ENCODE peak calls at places on chromosomes 6 and 20, in six cellular contexts. Y, M, D, J, S and I are unnamed samples. For H3K9me3 and H3K36me3, the result is how much of the 10 kb centered on the place peaks cover.

GRCh38 chr6:157106487-157106886 is 216.8 kb downstream of the TMEM242 start:
- DNase-seq in J (peak), Y (no peak), M (no peak), D (peak), S (no peak), I (no peak)

GRCh38 chr20:34943808-34944568 is 11.6 kb downstream of the GSS start:
- DNase-seq in D (peak), Y (no peak), S (no peak), J (no peak), M (no peak), I (no peak)

GRCh38 chr6:158226655-158227512 is 58.7 kb downstream of the GTF2H5 start:
- DNase-seq in M (peak), Y (no peak), S (peak), J (no peak), D (no peak), I (peak)

GRCh38 chr6:87210979-87211378 is 55.6 kb downstream of the ZNF292 start:
- DNase-seq in J (no peak), S (no peak), D (no peak), Y (no peak), M (no peak), I (no peak)

GRCh38 chr6:36533321-36533720 is 14.0 kb downstream of the STK38 start:
- DNase-seq in D (no peak), J (no peak), M (no peak), Y (no peak), S (no peak), I (no peak)

GRCh38 chr6:157265630-157266029 is 57.7 kb downstream of the TMEM242 start:
- DNase-seq in D (no peak), J (no peak), S (no peak), M (no peak), Y (no peak), I (no peak)

GRCh38 chr6:87714093-87714809 is 12.2 kb upstream of the AKIRIN2 start:
- DNase-seq in M (no peak), Y (no peak), S (no peak), D (peak), J (no peak), I (no peak)

GRCh38 chr6:193773-194310 is 98.4 kb upstream of the DUSP22 start:
- DNase-seq in J (no peak), S (no peak), D (no peak), Y (no peak), M (no peak), I (no peak)

GRCh38 chr6:136593748-136594490 is 43.7 kb upstream of the MAP7 start:
- DNase-seq in J (peak), D (peak), S (no peak), M (peak), Y (no peak), I (no peak)

GRCh38 chr6:159577564-159577963 is 115.5 kb downstream of the SOD2 start:
- DNase-seq in S (no peak), D (peak), M (no peak), Y (no peak), J (peak), I (no peak)

GRCh38 chr6:37987008-37987407 is 167.5 kb downstream of the ZFAND3 start:
- DNase-seq in J (no peak), S (no peak), M (no peak), D (peak), Y (no peak), I (no peak)

GRCh38 chr6:37988131-37988530 is 168.6 kb downstream of the ZFAND3 start:
- DNase-seq in S (no peak), Y (no peak), M (peak), D (no peak), J (no peak), I (no peak)

GRCh38 chr6:37990762-37991525 is 171.4 kb downstream of the ZFAND3 start:
- DNase-seq in D (peak), J (peak), S (no peak), M (no peak), Y (peak), I (no peak)

GRCh38 chr6:37987559-37987958 is 168.0 kb downstream of the ZFAND3 start:
- DNase-seq in S (no peak), Y (no peak), D (no peak), J (no peak), M (peak), I (no peak)

DNA sequence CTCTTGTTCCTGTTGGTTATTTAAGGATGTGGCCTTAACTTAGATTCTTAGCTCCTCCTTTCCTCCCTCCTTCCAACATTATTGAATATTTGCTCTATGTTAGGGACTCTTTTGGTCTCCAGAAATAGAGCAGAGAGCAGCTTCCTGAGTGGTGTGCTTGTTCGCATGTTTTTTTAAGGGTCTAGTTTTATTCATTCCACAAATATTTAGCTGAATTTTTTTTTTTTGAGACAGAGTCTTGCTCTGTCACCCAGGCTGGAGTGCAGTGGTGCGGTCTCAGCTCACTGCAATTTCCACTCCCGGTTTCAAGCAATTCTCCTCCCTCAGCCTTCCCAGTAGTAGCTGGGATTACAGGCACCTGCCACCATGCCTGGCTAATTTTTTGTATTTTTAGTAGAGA is 169.2 kb downstream of the ZFAND3 start:
- DNase-seq in D (no peak), S (no peak), Y (no peak), J (no peak), M (no peak), I (no peak)
- H3K9ac ChIP-seq in D (no peak), S (no peak), Y (no peak), J (no peak), M (no peak), I (no peak)

GRCh38 chr20:7770046-7770445 is 170.2 kb downstream of the HAO1 start:
- DNase-seq in S (no peak), Y (no peak), D (no peak), J (no peak), M (no peak), I (no peak)
- H3K9me3 ChIP-seq in S (under half), Y (under half), D (under half), J (under half), M (under half), I (under half)

DNA sequence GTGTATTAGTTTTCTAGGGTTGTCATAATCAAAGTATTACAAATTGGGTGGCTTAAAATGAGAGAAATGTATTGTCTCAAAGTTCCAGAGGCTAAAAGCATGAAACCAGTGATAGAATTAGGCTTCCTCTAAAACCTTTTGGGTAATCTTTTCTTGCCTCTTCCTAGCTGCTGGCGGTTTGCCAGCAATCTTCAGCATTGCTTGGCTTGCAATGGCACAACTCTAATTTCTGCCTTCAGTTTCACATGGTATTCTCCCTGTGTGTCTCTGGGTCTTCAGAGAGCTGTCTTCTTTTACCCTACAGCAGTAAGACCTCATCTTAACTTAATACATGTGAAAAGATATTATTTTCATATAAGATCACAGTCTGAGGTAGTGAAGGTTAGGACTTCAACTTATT is 479.1 kb upstream of the GJE1 start:
- DNase-seq in Y (no peak), M (no peak), J (no peak), S (no peak), D (no peak), I (no peak)
- H3K36me3 ChIP-seq in Y (under half), M (under half), J (under half), S (under half), D (under half), I (under half)

GRCh38 chr6:135265278-135265677 is 84.2 kb downstream of the MYB start:
- DNase-seq in M (no peak), J (no peak), Y (no peak), D (no peak), S (no peak), I (no peak)

GRCh38 chr6:135268740-135269139 is 87.6 kb downstream of the MYB start:
- DNase-seq in D (no peak), Y (no peak), J (no peak), S (no peak), M (no peak), I (no peak)

GRCh38 chr6:135266675-135267074 is 85.6 kb downstream of the MYB start:
- DNase-seq in Y (no peak), D (no peak), S (peak), J (no peak), M (no peak), I (no peak)

GRCh38 chr6:135268263-135268662 is 87.2 kb downstream of the MYB start:
- DNase-seq in Y (no peak), M (no peak), D (no peak), J (no peak), S (no peak), I (no peak)

GRCh38 chr6:135267085-135267484 is 86.0 kb downstream of the MYB start:
- DNase-seq in J (no peak), S (peak), M (peak), D (no peak), Y (no peak), I (no peak)
- H3K9ac ChIP-seq in J (no peak), S (no peak), M (no peak), D (no peak), Y (no peak), I (no peak)

GRCh38 chr6:3911130-3911529 is 62.0 kb downstream of the FAM50B start:
- DNase-seq in S (no peak), D (peak), M (no peak), Y (no peak), J (no peak), I (no peak)

GRCh38 chr6:3913077-3913957 is 64.1 kb downstream of the FAM50B start:
- DNase-seq in J (peak), D (peak), S (peak), M (peak), Y (no peak), I (no peak)

GRCh38 chr6:3911614-3912336 is 62.6 kb downstream of the FAM50B start:
- DNase-seq in Y (no peak), S (no peak), J (peak), M (peak), D (peak), I (peak)

GRCh38 chr6:3913958-3914337 is 64.8 kb downstream of the FAM50B start:
- DNase-seq in J (no peak), S (no peak), Y (no peak), D (peak), M (peak), I (no peak)

DNA sequence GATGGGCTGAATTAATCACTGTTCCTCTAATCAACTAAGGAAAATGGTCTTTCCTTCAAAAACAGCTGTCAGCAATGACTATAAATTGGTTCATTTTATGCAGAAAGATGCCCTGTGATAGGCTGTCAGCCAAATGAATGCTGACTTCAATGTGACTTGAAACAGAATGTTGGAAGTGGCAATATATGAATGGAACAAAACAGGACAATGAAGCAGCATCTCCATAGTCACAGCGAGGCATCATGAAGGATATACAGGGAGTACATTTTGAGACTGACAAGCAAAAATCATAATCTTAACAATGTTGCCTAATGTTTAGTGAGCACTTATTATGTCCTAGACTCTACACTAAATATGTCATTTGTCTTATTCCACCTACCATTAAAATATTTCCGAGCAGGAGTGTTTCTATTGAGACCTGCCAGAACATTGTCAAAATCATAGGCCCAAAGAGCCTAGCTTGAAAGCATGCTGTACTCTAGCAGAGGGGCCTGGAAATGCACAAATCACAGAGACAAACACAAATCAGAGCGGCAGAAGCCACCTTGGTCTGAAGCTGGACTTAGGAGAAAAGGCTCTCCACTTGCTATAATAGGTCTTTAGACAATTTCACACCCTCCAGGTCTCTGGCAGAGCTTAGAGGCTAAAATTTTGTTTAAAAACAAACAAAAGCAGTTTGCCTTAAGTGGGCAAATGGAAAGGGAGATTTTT is 63.3 kb downstream of the FAM50B start:
- DNase-seq in J (no peak), Y (no peak), S (no peak), M (peak), D (peak), I (no peak)
- H3K9me3 ChIP-seq in J (under half), Y (under half), S (under half), M (under half), D (under half), I (under half)

GRCh38 chr6:48985025-48985424 is 478.0 kb downstream of the MMUT start:
- DNase-seq in D (peak), S (no peak), J (no peak), Y (no peak), M (no peak), I (no peak)

GRCh38 chr6:48986803-48987202 is 476.2 kb downstream of the MMUT start:
- DNase-seq in Y (no peak), M (no peak), J (no peak), S (peak), D (no peak), I (peak)

GRCh38 chr6:48983377-48983776 is 479.7 kb downstream of the MMUT start:
- DNase-seq in M (no peak), J (no peak), S (no peak), Y (no peak), D (no peak), I (no peak)

GRCh38 chr6:48990746-48991145 is 472.3 kb downstream of the MMUT start:
- DNase-seq in S (no peak), M (no peak), J (no peak), Y (no peak), D (no peak), I (peak)

GRCh38 chr6:48986105-48986504 is 476.9 kb downstream of the MMUT start:
- DNase-seq in M (no peak), J (no peak), S (no peak), D (no peak), Y (no peak), I (no peak)
- H3K36me3 ChIP-seq in M (under half), J (under half), S (under half), D (under half), Y (under half), I (under half)

DNA sequence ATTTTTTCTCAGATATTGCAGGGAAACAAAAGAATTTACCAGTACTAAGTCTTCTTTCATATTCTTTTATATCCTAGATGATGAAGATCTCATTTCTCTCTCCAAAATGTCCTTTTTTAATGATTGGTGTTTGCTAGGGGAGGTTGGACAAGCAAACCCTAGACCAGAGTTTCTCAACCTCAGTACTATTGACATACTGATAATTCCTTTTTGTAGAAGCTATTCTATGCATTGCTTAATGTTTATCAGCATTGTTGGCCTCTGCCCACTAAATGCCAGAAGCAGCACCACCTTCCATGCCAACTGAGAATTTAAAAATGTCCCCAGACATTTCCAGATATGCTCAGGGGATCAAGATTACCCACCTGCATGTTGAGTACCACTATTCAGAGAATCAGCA is 14.4 kb upstream of the TFAP2B start:
- DNase-seq in Y (no peak), S (no peak), M (no peak), D (no peak), J (no peak), I (no peak)
- H3K9ac ChIP-seq in Y (no peak), S (no peak), M (no peak), D (no peak), J (no peak), I (no peak)

GRCh38 chr6:163500105-163500504 is 85.6 kb downstream of the QKI start:
- DNase-seq in M (no peak), J (no peak), Y (no peak), S (no peak), D (no peak), I (no peak)

GRCh38 chr6:163501440-163501839 is 86.9 kb downstream of the QKI start:
- DNase-seq in S (no peak), Y (no peak), D (no peak), M (no peak), J (no peak), I (no peak)

GRCh38 chr6:163501022-163501421 is 86.5 kb downstream of the QKI start:
- DNase-seq in D (no peak), J (no peak), S (no peak), M (no peak), Y (no peak), I (no peak)

GRCh38 chr6:163507965-163508364 is 93.4 kb downstream of the QKI start:
- DNase-seq in S (no peak), J (no peak), M (no peak), D (no peak), Y (no peak), I (no peak)

GRCh38 chr6:163504984-163505640 is 90.6 kb downstream of the QKI start:
- DNase-seq in J (no peak), D (no peak), M (no peak), S (no peak), Y (no peak), I (no peak)
- H3K9me3 ChIP-seq in J (under half), D (under half), M (under half), S (under half), Y (under half), I (under half)